ENCODE peak calls at places on chromosomes 2 and 18, in ten cellular contexts. One of them, this sample, is unnamed.

GRCh38 chr2:96564563-96564962 is 28.0 kb downstream of the ARID5A start:
- DNase-seq in lower leg skin: no peak
- DNase-seq in MV-4-11: no peak
- DNase-seq in iris pigment epithelial cell: no peak
- DNase-seq in CD8-positive, alpha-beta memory T cell: no peak
- DNase-seq in T follicular helper cell: no peak
- DNase-seq in HFFc6: no peak
- DNase-seq in H9: no peak
- DNase-seq in left ventricle myocardium inferior: no peak
- DNase-seq in SIG-M5: no peak
- DNase-seq in this sample: no peak

GRCh38 chr2:101967826-101968498 is 23.8 kb upstream of the IL1R2 start:
- DNase-seq in lower leg skin: no peak
- DNase-seq in MV-4-11: no peak
- DNase-seq in iris pigment epithelial cell: no peak
- DNase-seq in CD8-positive, alpha-beta memory T cell: no peak
- DNase-seq in T follicular helper cell: no peak
- DNase-seq in HFFc6: no peak
- DNase-seq in H9: no peak
- DNase-seq in left ventricle myocardium inferior: no peak
- DNase-seq in SIG-M5: no peak
- DNase-seq in this sample: no peak

GRCh38 chr2:95388878-95389255 is 13.6 kb upstream of the FAHD2A start:
- DNase-seq in lower leg skin: no peak
- DNase-seq in MV-4-11: no peak
- DNase-seq in iris pigment epithelial cell: no peak
- DNase-seq in CD8-positive, alpha-beta memory T cell: no peak
- DNase-seq in T follicular helper cell: no peak
- DNase-seq in HFFc6: no peak
- DNase-seq in H9: no peak
- DNase-seq in left ventricle myocardium inferior: no peak
- DNase-seq in SIG-M5: no peak
- DNase-seq in this sample: no peak

GRCh38 chr2:191581003-191581402 is 96.9 kb upstream of the NABP1 start:
- DNase-seq in lower leg skin: no peak
- DNase-seq in MV-4-11: no peak
- DNase-seq in iris pigment epithelial cell: no peak
- DNase-seq in CD8-positive, alpha-beta memory T cell: no peak
- DNase-seq in T follicular helper cell: no peak
- DNase-seq in HFFc6: no peak
- DNase-seq in H9: no peak
- DNase-seq in left ventricle myocardium inferior: no peak
- DNase-seq in SIG-M5: no peak
- DNase-seq in this sample: no peak

GRCh38 chr2:241833101-241833937 is 24.3 kb downstream of the NEU4 start:
- DNase-seq in lower leg skin: no peak
- DNase-seq in MV-4-11: no peak
- DNase-seq in iris pigment epithelial cell: peak
- DNase-seq in CD8-positive, alpha-beta memory T cell: no peak
- DNase-seq in T follicular helper cell: no peak
- DNase-seq in HFFc6: peak
- DNase-seq in H9: no peak
- DNase-seq in left ventricle myocardium inferior: no peak
- DNase-seq in SIG-M5: no peak
- DNase-seq in this sample: peak

GRCh38 chr2:238702276-238702675 is 145.6 kb upstream of the TWIST2 start:
- DNase-seq in lower leg skin: no peak
- DNase-seq in MV-4-11: no peak
- DNase-seq in iris pigment epithelial cell: no peak
- DNase-seq in CD8-positive, alpha-beta memory T cell: no peak
- DNase-seq in T follicular helper cell: no peak
- DNase-seq in HFFc6: no peak
- DNase-seq in H9: no peak
- DNase-seq in left ventricle myocardium inferior: no peak
- DNase-seq in SIG-M5: no peak
- DNase-seq in this sample: no peak

GRCh38 chr18:59549797-59550516 is 147.3 kb downstream of the CCBE1 start:
- DNase-seq in lower leg skin: no peak
- DNase-seq in MV-4-11: no peak
- DNase-seq in iris pigment epithelial cell: no peak
- DNase-seq in CD8-positive, alpha-beta memory T cell: no peak
- DNase-seq in T follicular helper cell: no peak
- DNase-seq in HFFc6: no peak
- DNase-seq in H9: no peak
- DNase-seq in left ventricle myocardium inferior: peak
- DNase-seq in SIG-M5: no peak
- DNase-seq in this sample: no peak

GRCh38 chr2:16507655-16508054 is 158.0 kb downstream of the CYRIA start:
- DNase-seq in lower leg skin: no peak
- DNase-seq in MV-4-11: no peak
- DNase-seq in iris pigment epithelial cell: no peak
- DNase-seq in CD8-positive, alpha-beta memory T cell: no peak
- DNase-seq in T follicular helper cell: no peak
- DNase-seq in HFFc6: no peak
- DNase-seq in H9: peak
- DNase-seq in left ventricle myocardium inferior: no peak
- DNase-seq in SIG-M5: no peak
- DNase-seq in this sample: no peak

GRCh38 chr2:42169869-42170465 is 814 bp downstream of the EML4 start:
- DNase-seq in lower leg skin: no peak
- DNase-seq in MV-4-11: peak
- DNase-seq in iris pigment epithelial cell: peak
- DNase-seq in CD8-positive, alpha-beta memory T cell: peak
- DNase-seq in T follicular helper cell: no peak
- DNase-seq in HFFc6: no peak
- DNase-seq in H9: no peak
- DNase-seq in left ventricle myocardium inferior: no peak
- DNase-seq in SIG-M5: no peak
- DNase-seq in this sample: no peak

GRCh38 chr18:892316-892715 is 12.4 kb upstream of the ADCYAP1 start:
- DNase-seq in lower leg skin: no peak
- DNase-seq in MV-4-11: no peak
- DNase-seq in iris pigment epithelial cell: no peak
- DNase-seq in CD8-positive, alpha-beta memory T cell: no peak
- DNase-seq in T follicular helper cell: no peak
- DNase-seq in HFFc6: no peak
- DNase-seq in H9: no peak
- DNase-seq in left ventricle myocardium inferior: no peak
- DNase-seq in SIG-M5: no peak
- DNase-seq in this sample: no peak

GRCh38 chr2:9153589-9153988 is 53.0 kb upstream of the ASAP2 start:
- DNase-seq in lower leg skin: no peak
- DNase-seq in MV-4-11: no peak
- DNase-seq in iris pigment epithelial cell: peak
- DNase-seq in CD8-positive, alpha-beta memory T cell: no peak
- DNase-seq in T follicular helper cell: no peak
- DNase-seq in HFFc6: no peak
- DNase-seq in H9: no peak
- DNase-seq in left ventricle myocardium inferior: no peak
- DNase-seq in SIG-M5: no peak
- DNase-seq in this sample: no peak

GRCh38 chr2:50752228-50752627 is 279.7 kb downstream of the NRXN1 start:
- DNase-seq in lower leg skin: no peak
- DNase-seq in MV-4-11: no peak
- DNase-seq in iris pigment epithelial cell: no peak
- DNase-seq in CD8-positive, alpha-beta memory T cell: no peak
- DNase-seq in T follicular helper cell: no peak
- DNase-seq in HFFc6: no peak
- DNase-seq in H9: no peak
- DNase-seq in left ventricle myocardium inferior: no peak
- DNase-seq in SIG-M5: no peak
- DNase-seq in this sample: no peak

GRCh38 chr18:40929389-40929788 is 1025.6 kb upstream of the PIK3C3 start:
- DNase-seq in lower leg skin: no peak
- DNase-seq in MV-4-11: no peak
- DNase-seq in iris pigment epithelial cell: no peak
- DNase-seq in CD8-positive, alpha-beta memory T cell: no peak
- DNase-seq in T follicular helper cell: no peak
- DNase-seq in HFFc6: no peak
- DNase-seq in H9: no peak
- DNase-seq in left ventricle myocardium inferior: no peak
- DNase-seq in SIG-M5: no peak
- DNase-seq in this sample: no peak

This sample was measured in cardiac septum.